ENCODE peak calls at places on chromosomes 3 and 15, in eight cellular contexts. V is GM13977, O is type B pancreatic cell, Q is transverse colon, L is dorsolateral prefrontal cortex, E is lower leg skin, W is tibial artery, X is heart left ventricle. S is an unnamed sample.

GRCh38 chr15:51108933-51109550 is 14.3 kb upstream of the TNFAIP8L3 start:
- DNase-seq in V (no peak), O (no peak), Q (no peak), L (no peak), E (no peak), W (peak; percentile 75), X (peak; percentile 32), S (no peak)

GRCh38 chr15:50358805-50359204 is 3.8 kb upstream of the GABPB1 start:
- DNase-seq in V (peak; percentile 50), O (no peak), Q (peak; percentile 16), L (no peak), E (no peak), W (no peak), X (no peak), S (peak; percentile 58)

GRCh38 chr3:82462977-82463376 is 701.5 kb upstream of the GBE1 start:
- DNase-seq in V (no peak), O (no peak), Q (no peak), L (no peak), E (no peak), W (no peak), X (no peak), S (no peak)

GRCh38 chr3:8869613-8870012 is 93.7 kb downstream of the RAD18 start:
- DNase-seq in V (no peak), O (no peak), Q (no peak), L (no peak), E (no peak), W (no peak), X (no peak), S (no peak)

GRCh38 chr3:172140499-172141391 is 101.4 kb downstream of the FNDC3B start:
- DNase-seq in V (no peak), O (no peak), Q (peak; percentile 65), L (no peak), E (no peak), W (no peak), X (peak; percentile 48), S (no peak)

GRCh38 chr3:147654827-147655226 is 245.7 kb downstream of the ZIC1 start:
- DNase-seq in V (no peak), O (no peak), Q (no peak), L (no peak), E (no peak), W (no peak), X (no peak), S (no peak)

GRCh38 chr3:108441081-108441507 is 69.3 kb downstream of the MYH15 start:
- DNase-seq in V (no peak), O (no peak), Q (no peak), L (no peak), E (no peak), W (no peak), X (no peak), S (no peak)

GRCh38 chr3:187958432-187959003 is 195.4 kb upstream of the LPP start:
- DNase-seq in V (no peak), O (no peak), Q (peak; percentile 33), L (no peak), E (no peak), W (no peak), X (no peak), S (no peak)

GRCh38 chr3:114178770-114179368 is at the start of gene DRD3:
- DNase-seq in V (no peak), O (no peak), Q (no peak), L (no peak), E (no peak), W (no peak), X (no peak), S (no peak)

GRCh38 chr3:48960841-48961413 is 29.1 kb upstream of the P4HTM start:
- DNase-seq in V (peak; percentile 26), O (no peak), Q (no peak), L (no peak), E (no peak), W (no peak), X (no peak), S (peak; percentile 42)

GRCh38 chr3:32198011-32198410 is 40.5 kb upstream of the CMTM8 start:
- DNase-seq in V (no peak), O (no peak), Q (no peak), L (no peak), E (no peak), W (no peak), X (no peak), S (no peak)

DNA sequence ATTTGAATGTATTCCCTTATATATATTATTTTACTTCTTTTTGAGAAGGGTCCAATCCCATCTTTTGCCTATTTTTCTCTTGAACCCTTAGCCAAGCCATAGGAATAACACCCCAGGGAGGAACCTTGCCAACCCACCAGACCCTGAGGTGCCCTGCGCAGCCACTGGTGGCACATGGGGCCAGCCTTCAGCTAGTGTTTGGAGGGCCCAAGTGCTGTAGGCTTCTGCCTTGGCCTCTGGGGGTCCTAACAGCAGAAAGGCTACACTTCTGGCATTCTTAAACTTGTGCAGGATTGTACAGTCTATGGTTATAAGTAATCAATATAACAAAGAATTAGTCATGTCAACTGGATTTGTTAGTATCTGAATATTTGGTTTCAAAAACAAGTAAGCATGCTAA is 34.5 kb downstream of the RUVBL1 start:
- DNase-seq in V (no peak), O (no peak), Q (no peak), L (no peak), E (no peak), W (no peak), X (no peak), S (no peak)
- TF ChIP-seq CTCF in V (no peak), O (no peak), Q (no peak), L (no peak), E (no peak), W (no peak), X (no peak), S (no peak)

GRCh38 chr15:26298010-26298661 is 435.0 kb upstream of the ATP10A start:
- DNase-seq in V (no peak), O (no peak), Q (no peak), L (no peak), E (no peak), W (no peak), X (no peak), S (no peak)
- TF ChIP-seq CTCF in V (no peak), O (no peak), Q (no peak), L (no peak), E (no peak), W (no peak), X (no peak), S (no peak)

DNA sequence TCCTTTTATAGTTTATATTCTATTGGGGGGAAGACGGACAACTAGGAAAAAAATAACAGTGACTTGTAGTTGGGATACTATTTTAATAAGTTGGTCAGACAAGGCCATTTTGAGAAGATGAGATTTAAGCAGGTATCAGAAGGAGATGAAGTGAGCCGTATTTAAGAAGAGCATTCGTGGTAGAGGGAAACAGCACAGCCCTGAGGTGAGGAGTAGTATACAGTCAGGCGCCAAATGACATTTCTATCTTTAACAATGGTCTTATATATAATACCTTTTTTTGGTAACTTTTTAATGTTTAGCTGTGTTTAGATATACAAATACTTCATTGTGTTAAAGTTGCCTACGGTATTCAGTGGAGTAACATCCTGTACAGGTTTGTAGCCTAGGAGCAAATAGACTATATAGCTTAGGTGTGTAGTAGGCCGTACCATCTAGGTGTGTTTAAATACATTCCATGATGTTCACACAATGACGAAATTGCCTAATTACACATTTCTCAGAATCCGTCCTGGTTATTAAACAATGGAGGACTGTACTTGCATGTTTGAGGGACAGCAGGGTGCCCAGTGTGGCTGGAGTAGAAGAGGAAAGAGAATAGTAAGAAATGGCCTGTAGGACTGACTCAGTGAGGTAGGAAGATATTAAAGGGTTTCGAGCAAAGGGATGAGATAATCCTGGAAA is 1.6 kb downstream of the NKTR start:
- DNase-seq in V (no peak), O (no peak), Q (no peak), L (no peak), E (no peak), W (no peak), X (no peak), S (no peak)
- TF ChIP-seq CTCF in V (peak; percentile 19), O (peak; percentile 43), Q (peak; percentile 27), L (no peak), E (no peak), W (no peak), X (no peak), S (peak; percentile 5)

DNA sequence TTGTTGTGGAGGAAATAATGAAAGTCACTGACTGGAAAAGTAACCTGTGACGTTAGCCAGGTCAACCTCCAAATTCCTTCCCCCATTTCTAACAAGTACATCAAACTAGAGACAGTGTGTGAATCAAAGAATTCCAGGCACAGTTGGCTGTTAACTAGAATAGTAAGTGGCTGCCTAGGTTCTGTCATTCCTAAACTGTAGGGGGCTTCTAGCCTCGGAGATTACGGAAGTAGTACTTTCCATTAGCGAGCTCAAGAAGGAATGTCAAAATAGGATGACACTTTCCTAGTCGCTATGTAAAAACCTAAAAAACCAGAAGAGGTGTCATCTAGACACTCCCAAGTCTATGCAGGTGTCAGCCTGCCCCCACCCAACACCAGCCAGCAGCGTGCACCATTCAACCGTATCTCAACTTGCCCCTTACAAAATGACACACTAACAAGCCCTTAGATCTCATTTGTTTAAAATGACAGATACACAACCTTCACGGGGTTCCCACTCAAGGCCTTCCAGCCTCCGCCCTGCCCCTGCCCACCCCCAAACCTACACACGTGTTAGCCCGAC is 910 bp downstream of the INO80 start:
- DNase-seq in V (peak; percentile 70), O (no peak), Q (no peak), L (no peak), E (no peak), W (no peak), X (no peak), S (peak; percentile 77)
- TF ChIP-seq CTCF in V (no peak), O (peak; percentile 50), Q (no peak), L (no peak), E (no peak), W (no peak), X (no peak), S (no peak)

DNA sequence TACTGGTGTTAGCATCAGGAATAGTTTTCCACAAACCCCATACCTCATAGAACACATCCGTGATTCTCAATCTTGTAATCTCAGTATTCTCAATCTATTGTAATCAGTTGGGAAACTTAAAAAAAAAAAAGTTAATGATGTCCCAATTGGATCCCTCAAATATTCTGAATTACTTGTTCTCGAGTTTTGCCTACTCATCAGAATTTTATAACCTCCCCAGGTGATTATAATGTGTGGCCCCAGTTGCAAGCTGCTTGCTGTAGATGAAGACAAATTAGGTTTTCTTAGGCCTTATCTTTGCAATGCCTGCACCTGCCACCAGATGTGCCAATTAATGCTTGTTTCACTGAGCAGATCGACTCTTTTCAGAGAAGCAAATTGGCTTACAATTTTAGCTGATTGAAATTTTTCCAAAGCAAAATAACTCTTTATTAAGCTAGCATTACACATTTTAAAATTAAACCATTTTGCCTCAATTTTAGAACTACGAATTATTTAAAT is 19.0 kb upstream of the DIPK2A start:
- DNase-seq in V (no peak), O (no peak), Q (no peak), L (no peak), E (no peak), W (no peak), X (no peak), S (no peak)
- TF ChIP-seq CTCF in V (no peak), O (peak; percentile 43), Q (no peak), L (no peak), E (no peak), W (no peak), X (no peak), S (no peak)

S was measured in GM20000.